ENCODE peak calls at places on chromosomes 11 and 22, in five cellular contexts. One of them, this sample, is unnamed.

GRCh38 chr11:12318791-12319733 is 58.3 kb upstream of the PARVA start:
- DNase-seq in tibial artery: no peak
- DNase-seq in stimulated activated effector memory CD8-positive, alpha-beta T cell treated with anti-CD3 and anti-CD28 coated beads, Interleukin-12 subunit alpha, Interleukin-12 subunit beta, amount 100 ng/mL, for 72 hours: no peak
- DNase-seq in HL-60: no peak
- DNase-seq in hippocampal formation: no peak
- DNase-seq in this sample: no peak

GRCh38 chr11:9755561-9755960 is 91.7 kb downstream of the SWAP70 start:
- DNase-seq in tibial artery: no peak
- DNase-seq in stimulated activated effector memory CD8-positive, alpha-beta T cell treated with anti-CD3 and anti-CD28 coated beads, Interleukin-12 subunit alpha, Interleukin-12 subunit beta, amount 100 ng/mL, for 72 hours: no peak
- DNase-seq in HL-60: no peak
- DNase-seq in hippocampal formation: no peak
- DNase-seq in this sample: no peak

GRCh38 chr22:26214466-26214865 is 45.2 kb downstream of the SEZ6L start:
- DNase-seq in tibial artery: no peak
- DNase-seq in stimulated activated effector memory CD8-positive, alpha-beta T cell treated with anti-CD3 and anti-CD28 coated beads, Interleukin-12 subunit alpha, Interleukin-12 subunit beta, amount 100 ng/mL, for 72 hours: no peak
- DNase-seq in HL-60: no peak
- DNase-seq in hippocampal formation: no peak
- DNase-seq in this sample: no peak

GRCh38 chr11:557328-558132 is 3.0 kb downstream of the LMNTD2 start:
- DNase-seq in tibial artery: no peak
- DNase-seq in stimulated activated effector memory CD8-positive, alpha-beta T cell treated with anti-CD3 and anti-CD28 coated beads, Interleukin-12 subunit alpha, Interleukin-12 subunit beta, amount 100 ng/mL, for 72 hours: peak; percentile 56
- DNase-seq in HL-60: no peak
- DNase-seq in hippocampal formation: no peak
- DNase-seq in this sample: no peak

GRCh38 chr11:75589933-75590332 is 27.9 kb downstream of the SERPINH1 start:
- DNase-seq in tibial artery: no peak
- DNase-seq in stimulated activated effector memory CD8-positive, alpha-beta T cell treated with anti-CD3 and anti-CD28 coated beads, Interleukin-12 subunit alpha, Interleukin-12 subunit beta, amount 100 ng/mL, for 72 hours: no peak
- DNase-seq in HL-60: no peak
- DNase-seq in hippocampal formation: no peak
- DNase-seq in this sample: no peak

GRCh38 chr11:67497656-67498291 is 7.4 kb downstream of the PITPNM1 start:
- DNase-seq in tibial artery: no peak
- DNase-seq in stimulated activated effector memory CD8-positive, alpha-beta T cell treated with anti-CD3 and anti-CD28 coated beads, Interleukin-12 subunit alpha, Interleukin-12 subunit beta, amount 100 ng/mL, for 72 hours: no peak
- DNase-seq in HL-60: no peak
- DNase-seq in hippocampal formation: no peak
- DNase-seq in this sample: no peak

GRCh38 chr22:36455571-36456458 is 25.6 kb downstream of the TXN2 start:
- DNase-seq in tibial artery: no peak
- DNase-seq in stimulated activated effector memory CD8-positive, alpha-beta T cell treated with anti-CD3 and anti-CD28 coated beads, Interleukin-12 subunit alpha, Interleukin-12 subunit beta, amount 100 ng/mL, for 72 hours: no peak
- DNase-seq in HL-60: no peak
- DNase-seq in hippocampal formation: no peak
- DNase-seq in this sample: no peak

GRCh38 chr11:61384271-61385242 is 7.8 kb upstream of the TMEM216 start:
- DNase-seq in tibial artery: no peak
- DNase-seq in stimulated activated effector memory CD8-positive, alpha-beta T cell treated with anti-CD3 and anti-CD28 coated beads, Interleukin-12 subunit alpha, Interleukin-12 subunit beta, amount 100 ng/mL, for 72 hours: no peak
- DNase-seq in HL-60: peak; percentile 35
- DNase-seq in hippocampal formation: no peak
- DNase-seq in this sample: no peak

GRCh38 chr11:69326622-69327219 is 32.8 kb downstream of the MYEOV start:
- DNase-seq in tibial artery: no peak
- DNase-seq in stimulated activated effector memory CD8-positive, alpha-beta T cell treated with anti-CD3 and anti-CD28 coated beads, Interleukin-12 subunit alpha, Interleukin-12 subunit beta, amount 100 ng/mL, for 72 hours: peak; percentile 7
- DNase-seq in HL-60: no peak
- DNase-seq in hippocampal formation: no peak
- DNase-seq in this sample: no peak

GRCh38 chr11:120200677-120201076 is 10.2 kb upstream of the OAF start:
- DNase-seq in tibial artery: no peak
- DNase-seq in stimulated activated effector memory CD8-positive, alpha-beta T cell treated with anti-CD3 and anti-CD28 coated beads, Interleukin-12 subunit alpha, Interleukin-12 subunit beta, amount 100 ng/mL, for 72 hours: no peak
- DNase-seq in HL-60: no peak
- DNase-seq in hippocampal formation: no peak
- DNase-seq in this sample: no peak

GRCh38 chr22:45010532-45010900 is 711 bp upstream of the PHF21B start:
- DNase-seq in tibial artery: no peak
- DNase-seq in stimulated activated effector memory CD8-positive, alpha-beta T cell treated with anti-CD3 and anti-CD28 coated beads, Interleukin-12 subunit alpha, Interleukin-12 subunit beta, amount 100 ng/mL, for 72 hours: no peak
- DNase-seq in HL-60: no peak
- DNase-seq in hippocampal formation: no peak
- DNase-seq in this sample: no peak